ENCODE peak calls at places on chromosomes 3 and 15, in six cellular contexts. Z is thyroid gland, R is testis, V is ovary, P is vagina, H is breast epithelium. A is an unnamed sample.

GRCh38 chr3:42014949-42015533 is 53.1 kb upstream of the ULK4 start:
- DNase-seq in V (peak; percentile 44), Z (peak; percentile 70), H (no peak), P (no peak), R (peak; percentile 31), A (no peak)

GRCh38 chr3:71724584-71725278 is 471 bp downstream of the EIF4E3 start:
- DNase-seq in Z (peak; percentile 56), R (peak; percentile 37), P (no peak), H (no peak), V (peak; percentile 58), A (no peak)

GRCh38 chr15:71753346-71753745 is 57.0 kb upstream of the NR2E3 start:
- DNase-seq in P (no peak), R (no peak), V (no peak), Z (no peak), H (no peak), A (no peak)

GRCh38 chr15:42068601-42069000 is 25.8 kb downstream of the PLA2G4D start:
- DNase-seq in V (no peak), P (no peak), Z (no peak), H (no peak), R (no peak), A (no peak)

GRCh38 chr3:100913870-100914654 is 79.2 kb downstream of the ABI3BP start:
- DNase-seq in H (no peak), Z (peak; percentile 95), P (no peak), V (peak; percentile 31), R (peak; percentile 84), A (no peak)

GRCh38 chr3:173932624-173933023 is 535.1 kb downstream of the NLGN1 start:
- DNase-seq in H (no peak), V (no peak), Z (peak; percentile 39), P (no peak), R (no peak), A (no peak)

GRCh38 chr3:70805044-70805732 is 492.8 kb upstream of the MDFIC2 start:
- DNase-seq in R (no peak), Z (no peak), H (no peak), V (no peak), P (no peak), A (no peak)

GRCh38 chr15:85582076-85582718 is 201.8 kb downstream of the AKAP13 start:
- DNase-seq in Z (peak; percentile 62), H (no peak), R (no peak), V (no peak), P (no peak), A (no peak)

GRCh38 chr3:59771760-59772159 is 721.9 kb upstream of the CFAP20DC start:
- DNase-seq in H (no peak), P (no peak), Z (no peak), R (no peak), V (no peak), A (no peak)

GRCh38 chr15:62559049-62559733 is 394.1 kb upstream of the C2CD4B start:
- DNase-seq in V (peak; percentile 31), Z (peak; percentile 67), P (no peak), R (peak; percentile 60), H (no peak), A (no peak)

DNA sequence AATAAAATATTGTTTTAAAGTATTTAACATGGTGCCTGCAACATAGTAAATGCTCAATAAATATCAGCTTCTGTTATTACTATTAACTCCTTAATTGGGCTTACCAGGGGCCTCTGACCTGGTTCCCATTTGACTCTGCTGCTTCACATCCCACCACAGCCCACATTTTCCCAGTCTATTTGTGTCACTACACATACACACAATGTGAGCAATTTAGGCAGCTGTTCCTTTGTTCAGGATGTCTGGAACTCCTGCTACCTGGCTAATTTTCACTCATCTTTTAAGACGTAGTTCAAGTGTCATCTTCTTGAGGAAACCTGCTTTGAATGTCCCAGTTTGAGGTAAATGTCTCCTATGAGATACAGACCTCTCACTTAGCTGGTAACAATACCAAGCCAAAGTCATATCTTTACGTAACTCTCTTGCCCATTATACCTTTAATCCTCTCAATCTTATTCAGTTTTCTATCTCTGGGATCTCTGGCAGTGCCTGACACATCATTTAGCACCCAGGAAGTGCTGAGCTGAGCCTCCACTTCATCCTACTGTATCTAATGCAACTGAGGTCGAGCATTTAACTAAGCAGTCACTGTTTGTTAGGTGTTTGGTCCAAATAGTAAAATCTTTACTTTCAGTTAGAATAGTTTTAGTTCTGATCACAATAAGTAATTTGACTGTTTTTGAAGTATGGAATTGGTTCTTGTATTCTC is 4.5 kb downstream of the TGFBR2 start:
- DNase-seq in H (no peak), Z (no peak), R (no peak), P (no peak), V (no peak), A (no peak)
- H3K4me1 ChIP-seq in H (peaks cover 4% of the 10 kb centered on the region), Z (peaks cover 9% of the 10 kb centered on the region), R (no peaks in the 10 kb centered on the region), P (peaks cover 41% of the 10 kb centered on the region), V (peaks cover 2% of the 10 kb centered on the region), A (peaks cover 15% of the 10 kb centered on the region)

DNA sequence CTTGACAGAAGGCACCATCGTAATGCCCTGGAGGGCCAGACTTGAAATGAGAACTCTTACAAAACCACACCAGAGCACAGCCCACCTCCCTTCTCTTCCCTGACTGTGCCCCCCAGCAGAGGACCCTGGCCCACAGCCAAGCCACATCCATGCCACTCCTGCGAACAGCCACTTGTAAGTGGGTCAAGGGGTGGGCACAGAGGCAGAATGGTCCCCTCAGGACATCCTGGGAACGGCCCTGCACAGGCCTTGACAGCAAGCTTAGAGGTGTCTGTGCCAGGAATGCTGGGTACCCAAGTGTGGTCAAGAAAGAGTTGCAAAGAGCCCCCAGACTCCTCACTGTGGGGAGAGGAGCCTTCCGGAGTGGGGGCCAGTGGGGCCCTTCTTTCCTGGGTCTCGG is 33.3 kb downstream of the HCN4 start:
- DNase-seq in V (no peak), P (no peak), Z (no peak), R (no peak), H (no peak), A (no peak)
- H3K4me3 ChIP-seq in V (no peak overlapping the region), P (no peak overlapping the region), Z (no peak overlapping the region), R (no peak overlapping the region), H (no peak overlapping the region), A (no peak overlapping the region)

GRCh38 chr3:217436-217835 is 20.9 kb downstream of the CHL1 start:
- DNase-seq in H (no peak), P (no peak), V (no peak), R (no peak), Z (no peak), A (no peak)

GRCh38 chr3:207973-208372 is 11.4 kb downstream of the CHL1 start:
- DNase-seq in H (no peak), Z (no peak), P (no peak), V (no peak), R (no peak), A (no peak)

GRCh38 chr3:210649-211048 is 14.1 kb downstream of the CHL1 start:
- DNase-seq in Z (no peak), P (no peak), H (no peak), R (no peak), V (no peak), A (no peak)

GRCh38 chr3:217948-218347 is 21.4 kb downstream of the CHL1 start:
- DNase-seq in V (no peak), P (no peak), H (no peak), Z (no peak), R (no peak), A (no peak)

GRCh38 chr3:212432-212831 is 15.9 kb downstream of the CHL1 start:
- DNase-seq in Z (no peak), V (no peak), P (no peak), R (no peak), H (no peak), A (no peak)
- TF ChIP-seq POLR2A in Z (no peak), V (no peak), P (no peak), R (no peak), H (no peak), A (no peak)

GRCh38 chr3:183489455-183490210 is 61.2 kb upstream of the MCF2L2 start:
- DNase-seq in R (no peak), V (no peak), Z (no peak), H (no peak), P (no peak), A (no peak)
- H3K4me1 ChIP-seq in R (no peaks in the 10 kb centered on the region), V (no peaks in the 10 kb centered on the region), Z (peaks cover 4% of the 10 kb centered on the region), H (no peaks in the 10 kb centered on the region), P (no peaks in the 10 kb centered on the region), A (peaks cover 3% of the 10 kb centered on the region)

GRCh38 chr3:143648708-143649107 is 199.6 kb downstream of the SLC9A9 start:
- DNase-seq in P (no peak), H (no peak), R (peak; percentile 61), V (no peak), Z (no peak), A (no peak)
- H3K4me3 ChIP-seq in P (no peak overlapping the region), H (no peak overlapping the region), R (no peak overlapping the region), V (no peak overlapping the region), Z (no peak overlapping the region), A (no peak overlapping the region)

GRCh38 chr3:167735233-167736107 is at the start of gene SERPINI1:
- DNase-seq in V (peak; percentile 83), H (peak; percentile 86), R (peak; percentile 95), Z (peak; percentile 93), P (peak; percentile 92), A (peak; percentile 57)
- TF ChIP-seq POLR2A in V (peak; percentile 28), H (no peak), R (no peak), Z (peak; percentile 88), P (no peak), A (peak; percentile 77)

A was measured in esophagus squamous epithelium.